ENCODE peak calls at places on chromosomes 1 and 21, in nine cellular contexts. U is ELR, N is ELF-1, J is NT2/D1, B is heart left ventricle, Y is trophoblast cell, T is substantia nigra, L is endodermal cell, Q is neural crest cell. D is an unnamed sample.

GRCh38 chr1:196403803-196404690 is 204.2 kb downstream of the KCNT2 start:
- DNase-seq in U (no peak), N (no peak), J (no peak), B (no peak), Y (peak; percentile 20), T (no peak), L (no peak), Q (no peak), D (no peak)

GRCh38 chr1:231079166-231079565 is 39.1 kb upstream of the FAM89A start:
- DNase-seq in U (no peak), N (no peak), J (no peak), B (no peak), Y (no peak), T (no peak), L (no peak), Q (no peak), D (no peak)

GRCh38 chr1:36565576-36566501 is 83.1 kb upstream of the CSF3R start:
- DNase-seq in U (no peak), N (no peak), J (no peak), B (no peak), Y (no peak), T (no peak), L (peak; percentile 66), Q (no peak), D (no peak)

GRCh38 chr1:96466842-96467241 is 254.7 kb upstream of the PTBP2 start:
- DNase-seq in U (no peak), N (no peak), J (no peak), B (no peak), Y (no peak), T (no peak), L (no peak), Q (no peak), D (no peak)

GRCh38 chr1:232576537-232576936 is 53.4 kb downstream of the SIPA1L2 start:
- DNase-seq in U (no peak), N (no peak), J (no peak), B (no peak), Y (no peak), T (no peak), L (no peak), Q (no peak), D (no peak)

GRCh38 chr1:159700312-159700711 is 14.1 kb downstream of the CRP start:
- DNase-seq in U (no peak), N (no peak), J (no peak), B (no peak), Y (no peak), T (no peak), L (no peak), Q (no peak), D (no peak)

GRCh38 chr1:192749349-192749748 is 59.5 kb upstream of the RGS2 start:
- DNase-seq in U (no peak), N (no peak), J (peak; percentile 1), B (no peak), Y (no peak), T (no peak), L (no peak), Q (no peak), D (no peak)

GRCh38 chr1:176993587-176993986 is 170.9 kb downstream of the ASTN1 start:
- DNase-seq in U (no peak), N (no peak), J (no peak), B (no peak), Y (no peak), T (no peak), L (no peak), Q (no peak), D (no peak)

GRCh38 chr1:156126701-156127534 is 12.4 kb downstream of the LMNA start:
- DNase-seq in U (peak; percentile 99), N (no peak), J (no peak), B (peak; percentile 82), Y (peak; percentile 52), T (no peak), L (no peak), Q (no peak), D (no peak)

GRCh38 chr1:205072881-205073280 is 11.4 kb downstream of the TMEM81 start:
- DNase-seq in U (no peak), N (no peak), J (no peak), B (no peak), Y (no peak), T (no peak), L (no peak), Q (no peak), D (no peak)

GRCh38 chr21:34702341-34702807 is 33.6 kb downstream of the CLIC6 start:
- DNase-seq in U (peak; percentile 95), N (no peak), J (no peak), B (no peak), Y (peak; percentile 93), T (no peak), L (peak; percentile 28), Q (no peak), D (no peak)

GRCh38 chr1:62117416-62117815 is 77.2 kb upstream of the L1TD1 start:
- DNase-seq in U (no peak), N (no peak), J (no peak), B (no peak), Y (no peak), T (no peak), L (no peak), Q (no peak), D (no peak)

D was measured in osteocyte.